ENCODE peak calls at places on chromosome 14, in ten cellular contexts. N, F, Y, J, Q, Z, O, X, L and H are unnamed samples.

GRCh38 chr14:93285048-93285447 is 47.8 kb downstream of the BTBD7 start:
- DNase-seq in Y (no peak), O (no peak), F (no peak), N (no peak), X (no peak), Z (no peak), J (no peak), Q (no peak), L (no peak), H (no peak)

GRCh38 chr14:53858344-53858682 is 98.3 kb downstream of the BMP4 start:
- DNase-seq in Q (no peak), Y (no peak), X (no peak), L (no peak), O (no peak), Z (no peak), N (no peak), F (no peak), J (no peak), H (no peak)

GRCh38 chr14:68145539-68145938 is 326.0 kb downstream of the RAD51B start:
- DNase-seq in O (no peak), Q (no peak), Y (no peak), L (no peak), J (no peak), F (no peak), Z (no peak), X (no peak), N (no peak), H (no peak)

GRCh38 chr14:90275455-90275814 is 19.1 kb downstream of the PSMC1 start:
- DNase-seq in N (no peak), X (no peak), Y (no peak), Q (no peak), O (no peak), Z (no peak), J (no peak), F (no peak), L (no peak), H (no peak)

GRCh38 chr14:61547186-61548121 is 147.9 kb upstream of the HIF1A start:
- DNase-seq in N (no peak), Q (peak; percentile 62), Y (no peak), X (no peak), F (no peak), O (no peak), Z (no peak), L (peak; percentile 88), J (no peak), H (no peak)

GRCh38 chr14:24369907-24370687 is 2.1 kb downstream of the NFATC4 start:
- DNase-seq in O (no peak), J (no peak), Y (no peak), Z (no peak), F (no peak), L (no peak), N (no peak), Q (no peak), X (no peak), H (no peak)

GRCh38 chr14:100406505-100407131 is 83.5 kb downstream of the SLC25A47 start:
- DNase-seq in Z (no peak), J (peak; percentile 61), L (peak; percentile 55), X (no peak), N (no peak), O (peak; percentile 75), F (no peak), Q (peak; percentile 60), Y (no peak), H (no peak)

GRCh38 chr14:56379956-56380355 is 199.6 kb upstream of the TMEM260 start:
- DNase-seq in Q (no peak), Y (no peak), L (no peak), X (no peak), O (no peak), N (no peak), F (no peak), J (no peak), Z (no peak), H (no peak)

GRCh38 chr14:88386395-88386794 is 938 bp downstream of the SPATA7 start:
- DNase-seq in N (no peak), X (no peak), J (no peak), F (no peak), Q (no peak), Y (no peak), Z (no peak), O (no peak), L (no peak), H (no peak)

GRCh38 chr14:40417777-40418401 is 985.7 kb upstream of the FBXO33 start:
- DNase-seq in O (peak; percentile 30), Q (peak; percentile 68), Y (no peak), F (no peak), J (no peak), X (peak; percentile 56), L (no peak), N (peak; percentile 33), Z (no peak), H (peak; percentile 82)

GRCh38 chr14:101823081-101823480 is 61.6 kb downstream of the PPP2R5C start:
- DNase-seq in Q (peak; percentile 27), O (no peak), F (no peak), N (no peak), J (no peak), L (peak; percentile 26), Z (no peak), Y (no peak), X (no peak), H (no peak)

GRCh38 chr14:77376380-77376770 is 519 bp downstream of the TMED8 start:
- DNase-seq in X (no peak), N (no peak), F (no peak), Q (no peak), O (peak; percentile 10), J (peak; percentile 70), Y (peak; percentile 58), Z (peak; percentile 48), L (peak; percentile 8), H (peak; percentile 49)

GRCh38 chr14:53942970-53943750 is 13.5 kb downstream of the BMP4 start:
- DNase-seq in X (peak; percentile 72), J (no peak), L (no peak), Z (no peak), N (no peak), Y (no peak), F (no peak), O (no peak), Q (peak; percentile 26), H (peak; percentile 92)

GRCh38 chr14:65496178-65496993 is 83.9 kb downstream of the FUT8 start:
- DNase-seq in Y (no peak), Q (no peak), J (no peak), N (no peak), X (no peak), F (no peak), O (no peak), L (no peak), Z (no peak), H (no peak)

GRCh38 chr14:104715416-104715815 is 8.6 kb upstream of the ADSS1 start:
- DNase-seq in N (no peak), O (no peak), Y (no peak), J (no peak), Z (no peak), X (no peak), Q (no peak), F (no peak), L (no peak), H (no peak)

GRCh38 chr14:57182760-57183503 is 85.8 kb downstream of the EXOC5 start:
- DNase-seq in J (no peak), O (peak; percentile 6), Q (peak; percentile 18), N (peak; percentile 27), F (no peak), Y (no peak), Z (no peak), L (peak; percentile 13), X (peak; percentile 66), H (peak; percentile 74)

DNA sequence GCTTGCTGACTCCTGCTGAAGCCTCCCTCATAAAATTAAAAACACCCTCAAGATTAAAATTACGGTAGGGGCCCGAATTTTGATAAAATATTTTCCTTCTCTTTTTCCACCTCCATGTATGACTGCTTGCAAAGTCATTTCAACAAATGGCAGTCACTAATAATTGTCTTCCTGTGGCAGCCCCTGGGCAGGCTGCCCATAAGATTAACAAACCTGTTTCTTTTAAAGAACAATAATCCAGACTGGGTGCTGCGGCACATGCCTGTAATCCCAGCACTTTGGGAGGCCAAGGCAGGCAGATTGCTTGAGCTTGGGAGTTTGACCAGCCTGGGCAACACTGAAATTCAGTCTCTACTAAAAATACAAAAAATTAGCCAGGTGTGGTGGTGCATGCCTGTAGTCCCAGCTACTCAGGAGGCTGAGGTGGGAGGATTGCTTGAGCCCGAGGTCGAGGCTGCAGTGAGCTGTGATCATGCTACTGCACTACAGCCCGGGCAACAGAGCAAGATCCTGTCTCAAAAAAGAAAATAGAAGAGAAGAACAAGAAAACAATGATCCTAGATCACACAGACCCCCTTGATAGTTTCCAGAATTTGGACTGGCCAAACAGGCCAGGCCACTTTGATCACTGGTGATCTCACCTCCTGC is 8.7 kb downstream of the SAV1 start:
- DNase-seq in Q (no peak), L (peak; percentile 10), F (no peak), J (no peak), O (peak; percentile 81), Z (no peak), N (no peak), Y (no peak), X (no peak), H (no peak)
- H3K27me3 ChIP-seq in Q (no peaks in the 10 kb centered on the region), L (no peaks in the 10 kb centered on the region), F (no peaks in the 10 kb centered on the region), J (no peaks in the 10 kb centered on the region), O (no peaks in the 10 kb centered on the region), Z (no peaks in the 10 kb centered on the region), N (no peaks in the 10 kb centered on the region), Y (no peaks in the 10 kb centered on the region), X (no peaks in the 10 kb centered on the region), H (no peaks in the 10 kb centered on the region)

GRCh38 chr14:99281396-99281795 is 9.4 kb upstream of the BCL11B start:
- DNase-seq in Z (no peak), F (no peak), Q (no peak), X (no peak), N (no peak), Y (no peak), J (no peak), O (no peak), L (no peak), H (no peak)
- H3K27me3 ChIP-seq in Z (peaks cover 10% of the 10 kb centered on the region), F (no peaks in the 10 kb centered on the region), Q (peaks cover 22% of the 10 kb centered on the region), X (peaks cover 29% of the 10 kb centered on the region), N (no peaks in the 10 kb centered on the region), Y (no peaks in the 10 kb centered on the region), J (peaks cover 24% of the 10 kb centered on the region), O (no peaks in the 10 kb centered on the region), L (peaks cover 2% of the 10 kb centered on the region), H (no peaks in the 10 kb centered on the region)

GRCh38 chr14:28758253-28758915 is 8.2 kb upstream of the FOXG1 start:
- DNase-seq in Z (no peak), O (no peak), L (no peak), X (no peak), F (no peak), Q (no peak), J (no peak), N (no peak), Y (no peak), H (no peak)
- H3K27me3 ChIP-seq in Z (peaks cover 73% of the 10 kb centered on the region), O (peaks cover 59% of the 10 kb centered on the region), L (peaks cover 69% of the 10 kb centered on the region), X (peaks cover 2% of the 10 kb centered on the region), F (peaks cover 16% of the 10 kb centered on the region), Q (peaks cover 90% of the 10 kb centered on the region), J (peaks cover 89% of the 10 kb centered on the region), N (peaks cover 83% of the 10 kb centered on the region), Y (peaks cover 16% of the 10 kb centered on the region), H (peaks cover 94% of the 10 kb centered on the region)

GRCh38 chr14:79630561-79630960 is 580.7 kb downstream of the DIO2 start:
- DNase-seq in Z (no peak), Q (no peak), X (no peak), O (no peak), N (no peak), Y (no peak), F (no peak), L (no peak), J (no peak), H (no peak)
- H3K27me3 ChIP-seq in Z (no peaks in the 10 kb centered on the region), Q (no peaks in the 10 kb centered on the region), X (no peaks in the 10 kb centered on the region), O (no peaks in the 10 kb centered on the region), N (no peaks in the 10 kb centered on the region), Y (no peaks in the 10 kb centered on the region), F (no peaks in the 10 kb centered on the region), L (no peaks in the 10 kb centered on the region), J (no peaks in the 10 kb centered on the region), H (no peaks in the 10 kb centered on the region)

GRCh38 chr14:91392623-91393303 is 24.9 kb downstream of the CCDC88C start:
- DNase-seq in X (no peak), L (peak; percentile 57), Y (no peak), Z (no peak), F (no peak), N (no peak), Q (no peak), O (no peak), J (no peak), H (no peak)
- H3K27me3 ChIP-seq in X (no peaks in the 10 kb centered on the region), L (no peaks in the 10 kb centered on the region), Y (no peaks in the 10 kb centered on the region), Z (no peaks in the 10 kb centered on the region), F (no peaks in the 10 kb centered on the region), N (no peaks in the 10 kb centered on the region), Q (no peaks in the 10 kb centered on the region), O (no peaks in the 10 kb centered on the region), J (no peaks in the 10 kb centered on the region), H (no peaks in the 10 kb centered on the region)